ENCODE peak calls at places on chromosomes 12 and 14, in eight cellular contexts. One of them, this sample, is unnamed. For H3K4me1, the result is how much of the 10 kb centered on the place peaks cover.

GRCh38 chr14:74891870-74892269 is 10.2 kb downstream of the DLST start:
- DNase-seq in HCT116: no peak
- DNase-seq in aorta: no peak
- DNase-seq in left lung: no peak
- DNase-seq in neural progenitor cell: no peak
- DNase-seq in naive thymus-derived CD4-positive, alpha-beta T cell: no peak
- DNase-seq in lung: peak
- DNase-seq in Panc1: no peak
- DNase-seq in this sample: no peak

GRCh38 chr14:39988939-39989338 is 556.7 kb upstream of the FBXO33 start:
- DNase-seq in HCT116: peak
- DNase-seq in aorta: no peak
- DNase-seq in left lung: no peak
- DNase-seq in neural progenitor cell: peak
- DNase-seq in naive thymus-derived CD4-positive, alpha-beta T cell: peak
- DNase-seq in lung: no peak
- DNase-seq in Panc1: peak
- DNase-seq in this sample: no peak

GRCh38 chr12:66352197-66352596 is 49.9 kb downstream of the HELB start:
- DNase-seq in HCT116: peak
- DNase-seq in aorta: no peak
- DNase-seq in left lung: no peak
- DNase-seq in neural progenitor cell: peak
- DNase-seq in naive thymus-derived CD4-positive, alpha-beta T cell: no peak
- DNase-seq in lung: no peak
- DNase-seq in Panc1: no peak
- DNase-seq in this sample: peak

GRCh38 chr12:118190266-118190665 is 54.3 kb downstream of the PEBP1 start:
- DNase-seq in HCT116: no peak
- DNase-seq in aorta: no peak
- DNase-seq in left lung: no peak
- DNase-seq in neural progenitor cell: peak
- DNase-seq in naive thymus-derived CD4-positive, alpha-beta T cell: no peak
- DNase-seq in lung: no peak
- DNase-seq in Panc1: no peak
- DNase-seq in this sample: peak

GRCh38 chr12:7588703-7589329 is 76.9 kb downstream of the APOBEC1 start:
- DNase-seq in HCT116: peak
- DNase-seq in aorta: peak
- DNase-seq in left lung: no peak
- DNase-seq in neural progenitor cell: peak
- DNase-seq in naive thymus-derived CD4-positive, alpha-beta T cell: peak
- DNase-seq in lung: peak
- DNase-seq in Panc1: no peak
- DNase-seq in this sample: peak

GRCh38 chr12:113932411-113933196 is 33.5 kb downstream of the RBM19 start:
- DNase-seq in HCT116: no peak
- DNase-seq in aorta: no peak
- DNase-seq in left lung: no peak
- DNase-seq in neural progenitor cell: peak
- DNase-seq in naive thymus-derived CD4-positive, alpha-beta T cell: no peak
- DNase-seq in lung: no peak
- DNase-seq in Panc1: no peak
- DNase-seq in this sample: no peak

GRCh38 chr14:21382886-21383847 is 652 bp downstream of the SUPT16H start:
- DNase-seq in HCT116: no peak
- DNase-seq in aorta: peak
- DNase-seq in left lung: peak
- DNase-seq in neural progenitor cell: peak
- DNase-seq in naive thymus-derived CD4-positive, alpha-beta T cell: peak
- DNase-seq in lung: peak
- DNase-seq in Panc1: no peak
- DNase-seq in this sample: peak

GRCh38 chr14:61101803-61102548 is 120.9 kb downstream of the SLC38A6 start:
- DNase-seq in HCT116: no peak
- DNase-seq in aorta: no peak
- DNase-seq in left lung: no peak
- DNase-seq in neural progenitor cell: no peak
- DNase-seq in naive thymus-derived CD4-positive, alpha-beta T cell: no peak
- DNase-seq in lung: no peak
- DNase-seq in Panc1: no peak
- DNase-seq in this sample: no peak

GRCh38 chr12:65614259-65614658 is 210.0 kb upstream of the HMGA2 start:
- DNase-seq in HCT116: no peak
- DNase-seq in aorta: no peak
- DNase-seq in left lung: no peak
- DNase-seq in neural progenitor cell: no peak
- DNase-seq in naive thymus-derived CD4-positive, alpha-beta T cell: no peak
- DNase-seq in lung: no peak
- DNase-seq in Panc1: no peak
- DNase-seq in this sample: no peak

GRCh38 chr12:6444704-6445688 is at the start of gene CD27:
- DNase-seq in HCT116: no peak
- DNase-seq in aorta: no peak
- DNase-seq in left lung: no peak
- DNase-seq in neural progenitor cell: no peak
- DNase-seq in naive thymus-derived CD4-positive, alpha-beta T cell: peak
- DNase-seq in lung: no peak
- DNase-seq in Panc1: no peak
- DNase-seq in this sample: no peak

GRCh38 chr12:132095520-132096409 is 48.4 kb downstream of the DDX51 start:
- DNase-seq in HCT116: no peak
- DNase-seq in aorta: no peak
- DNase-seq in left lung: no peak
- DNase-seq in neural progenitor cell: no peak
- DNase-seq in naive thymus-derived CD4-positive, alpha-beta T cell: peak
- DNase-seq in lung: no peak
- DNase-seq in Panc1: no peak
- DNase-seq in this sample: no peak

GRCh38 chr12:40212566-40212965 is 12.2 kb upstream of the LRRK2 start:
- DNase-seq in HCT116: no peak
- DNase-seq in aorta: no peak
- DNase-seq in left lung: no peak
- DNase-seq in neural progenitor cell: no peak
- DNase-seq in naive thymus-derived CD4-positive, alpha-beta T cell: no peak
- DNase-seq in lung: no peak
- DNase-seq in Panc1: no peak
- DNase-seq in this sample: no peak

GRCh38 chr12:113940357-113940756 is 25.8 kb downstream of the RBM19 start:
- DNase-seq in HCT116: no peak
- DNase-seq in aorta: no peak
- DNase-seq in left lung: no peak
- DNase-seq in neural progenitor cell: peak
- DNase-seq in naive thymus-derived CD4-positive, alpha-beta T cell: no peak
- DNase-seq in lung: no peak
- DNase-seq in Panc1: no peak
- DNase-seq in this sample: no peak

GRCh38 chr12:26298785-26299621 is 103.6 kb downstream of the SSPN start:
- DNase-seq in HCT116: no peak
- DNase-seq in aorta: no peak
- DNase-seq in left lung: no peak
- DNase-seq in neural progenitor cell: no peak
- DNase-seq in naive thymus-derived CD4-positive, alpha-beta T cell: no peak
- DNase-seq in lung: no peak
- DNase-seq in Panc1: peak
- DNase-seq in this sample: no peak

GRCh38 chr12:9750276-9751203 is 10.2 kb downstream of the CD69 start:
- DNase-seq in HCT116: peak
- DNase-seq in aorta: no peak
- DNase-seq in left lung: peak
- DNase-seq in neural progenitor cell: peak
- DNase-seq in naive thymus-derived CD4-positive, alpha-beta T cell: peak
- DNase-seq in lung: peak
- DNase-seq in Panc1: no peak
- DNase-seq in this sample: peak

GRCh38 chr14:58631720-58632119 is 6.0 kb upstream of the DACT1 start:
- DNase-seq in HCT116: no peak
- DNase-seq in aorta: no peak
- DNase-seq in left lung: no peak
- DNase-seq in neural progenitor cell: peak
- DNase-seq in naive thymus-derived CD4-positive, alpha-beta T cell: no peak
- DNase-seq in lung: no peak
- DNase-seq in Panc1: no peak
- DNase-seq in this sample: no peak

GRCh38 chr14:58628381-58628780 is 9.4 kb upstream of the DACT1 start:
- DNase-seq in HCT116: no peak
- DNase-seq in aorta: no peak
- DNase-seq in left lung: no peak
- DNase-seq in neural progenitor cell: peak
- DNase-seq in naive thymus-derived CD4-positive, alpha-beta T cell: no peak
- DNase-seq in lung: no peak
- DNase-seq in Panc1: no peak
- DNase-seq in this sample: no peak

GRCh38 chr14:58625438-58625837 is 12.3 kb upstream of the DACT1 start:
- DNase-seq in HCT116: no peak
- DNase-seq in aorta: no peak
- DNase-seq in left lung: no peak
- DNase-seq in neural progenitor cell: no peak
- DNase-seq in naive thymus-derived CD4-positive, alpha-beta T cell: no peak
- DNase-seq in lung: no peak
- DNase-seq in Panc1: no peak
- DNase-seq in this sample: no peak

GRCh38 chr14:58629273-58629672 is 8.5 kb upstream of the DACT1 start:
- DNase-seq in HCT116: no peak
- DNase-seq in aorta: no peak
- DNase-seq in left lung: no peak
- DNase-seq in neural progenitor cell: peak
- DNase-seq in naive thymus-derived CD4-positive, alpha-beta T cell: no peak
- DNase-seq in lung: no peak
- DNase-seq in Panc1: no peak
- DNase-seq in this sample: no peak

DNA sequence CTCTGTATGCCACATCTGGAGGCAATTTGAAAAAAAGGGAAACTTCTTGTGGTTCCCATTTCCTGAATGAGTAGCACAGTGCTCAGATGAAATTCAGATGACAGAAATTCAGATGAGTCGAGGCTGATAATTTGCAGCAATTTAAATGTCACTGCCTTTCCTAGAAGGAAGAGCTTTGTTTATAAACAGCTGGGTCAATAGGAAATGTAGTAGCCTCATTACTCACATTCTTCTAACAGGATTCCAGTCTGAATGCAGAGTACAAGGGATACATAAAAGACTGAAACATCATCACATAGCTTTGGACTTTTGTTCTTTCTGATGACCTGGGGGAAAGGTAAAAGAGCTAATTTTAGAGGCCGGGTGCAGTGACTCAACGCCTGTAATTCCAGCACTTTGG is 11.3 kb upstream of the DACT1 start:
- DNase-seq in HCT116: no peak
- DNase-seq in aorta: no peak
- DNase-seq in left lung: no peak
- DNase-seq in neural progenitor cell: no peak
- DNase-seq in naive thymus-derived CD4-positive, alpha-beta T cell: no peak
- DNase-seq in lung: no peak
- DNase-seq in Panc1: no peak
- DNase-seq in this sample: no peak
- H3K4me1 ChIP-seq in HCT116: under half
- H3K4me1 ChIP-seq in aorta: under half
- H3K4me1 ChIP-seq in left lung: under half
- H3K4me1 ChIP-seq in neural progenitor cell: under half
- H3K4me1 ChIP-seq in naive thymus-derived CD4-positive, alpha-beta T cell: under half
- H3K4me1 ChIP-seq in lung: under half
- H3K4me1 ChIP-seq in Panc1: under half
- H3K4me1 ChIP-seq in this sample: under half

DNA sequence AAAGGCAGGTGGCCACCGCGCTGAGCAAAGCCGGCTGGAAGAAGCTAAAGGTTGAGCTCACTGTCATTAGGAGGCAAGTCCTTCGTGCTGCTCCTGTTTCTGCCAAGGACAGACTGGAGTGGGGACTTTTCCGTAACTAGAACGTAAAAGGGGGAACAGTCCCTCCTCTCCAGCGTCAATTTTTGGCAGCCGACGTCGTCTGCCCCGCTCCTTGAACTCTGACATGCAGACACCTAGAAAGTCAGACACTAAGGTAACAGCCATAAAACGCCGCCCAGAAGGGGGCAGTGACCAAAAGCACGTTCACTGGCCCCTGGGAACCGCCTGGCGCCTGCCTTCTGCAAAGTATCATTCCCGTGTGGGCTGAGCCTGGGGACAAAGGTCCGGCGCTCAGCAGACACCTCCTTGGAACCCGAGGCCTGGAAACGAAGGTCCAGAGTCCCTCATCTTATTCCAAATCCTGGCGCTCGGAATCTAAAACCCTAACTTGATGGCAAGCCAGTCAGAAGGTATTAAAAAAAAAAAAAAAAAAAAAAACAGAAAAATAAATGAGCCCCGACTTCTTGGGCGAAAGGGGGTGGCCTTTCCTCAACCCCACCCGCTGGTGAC is 1.1 kb upstream of the LRP1 start:
- DNase-seq in HCT116: peak
- DNase-seq in aorta: peak
- DNase-seq in left lung: no peak
- DNase-seq in neural progenitor cell: peak
- DNase-seq in naive thymus-derived CD4-positive, alpha-beta T cell: peak
- DNase-seq in lung: peak
- DNase-seq in Panc1: no peak
- DNase-seq in this sample: peak
- H3K4me3 ChIP-seq in HCT116: peak
- H3K4me3 ChIP-seq in aorta: peak
- H3K4me3 ChIP-seq in left lung: peak
- H3K4me3 ChIP-seq in neural progenitor cell: peak
- H3K4me3 ChIP-seq in naive thymus-derived CD4-positive, alpha-beta T cell: peak
- H3K4me3 ChIP-seq in lung: peak
- H3K4me3 ChIP-seq in Panc1: peak
- H3K4me3 ChIP-seq in this sample: peak

GRCh38 chr12:124863409-124864325 is at the start of gene SCARB1:
- DNase-seq in HCT116: peak
- DNase-seq in aorta: peak
- DNase-seq in left lung: peak
- DNase-seq in neural progenitor cell: peak
- DNase-seq in naive thymus-derived CD4-positive, alpha-beta T cell: peak
- DNase-seq in lung: peak
- DNase-seq in Panc1: no peak
- DNase-seq in this sample: peak
- H3K4me1 ChIP-seq in HCT116: under half
- H3K4me1 ChIP-seq in aorta: under half
- H3K4me1 ChIP-seq in left lung: under half
- H3K4me1 ChIP-seq in neural progenitor cell: under half
- H3K4me1 ChIP-seq in naive thymus-derived CD4-positive, alpha-beta T cell: under half
- H3K4me1 ChIP-seq in lung: under half
- H3K4me1 ChIP-seq in Panc1: under half
- H3K4me1 ChIP-seq in this sample: under half

DNA sequence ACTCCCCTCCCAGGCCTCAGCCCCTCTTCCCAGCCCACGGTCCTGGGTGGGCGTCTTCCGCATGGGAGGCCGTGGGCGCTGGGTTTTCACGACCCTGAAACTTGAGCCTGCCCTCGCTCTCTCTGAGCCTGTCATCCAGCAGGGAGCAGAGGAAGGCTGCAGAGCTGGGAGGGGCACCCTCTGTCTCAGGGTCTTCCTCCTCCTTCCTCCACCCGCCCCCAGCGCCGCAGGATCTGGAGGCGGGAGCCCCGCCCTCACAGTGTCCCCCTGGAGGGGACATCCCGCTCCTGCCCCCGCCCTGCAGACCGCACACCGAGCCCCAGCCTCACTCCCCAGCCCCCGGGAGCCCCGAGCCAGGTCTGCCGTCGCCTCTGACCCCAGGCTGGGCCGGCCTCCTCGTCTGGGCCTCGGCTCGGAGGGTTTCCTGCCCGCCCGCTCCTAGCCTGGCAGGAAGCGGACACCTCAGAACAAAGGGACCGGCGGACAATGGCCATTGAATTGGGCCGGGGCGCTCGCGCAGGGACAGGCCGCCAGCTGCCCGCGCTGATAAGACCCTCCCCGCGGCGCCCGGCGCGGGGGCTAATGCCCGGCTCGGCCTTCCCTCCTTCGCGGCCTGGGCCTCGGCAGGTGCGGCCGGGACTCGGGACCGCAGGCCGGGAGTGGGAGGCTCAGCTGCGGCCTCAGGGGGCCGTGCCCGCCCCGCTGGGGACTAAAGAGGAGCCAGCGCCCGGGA is 15.3 kb upstream of the NUDT14 start:
- DNase-seq in HCT116: no peak
- DNase-seq in aorta: no peak
- DNase-seq in left lung: no peak
- DNase-seq in neural progenitor cell: peak
- DNase-seq in naive thymus-derived CD4-positive, alpha-beta T cell: no peak
- DNase-seq in lung: no peak
- DNase-seq in Panc1: no peak
- DNase-seq in this sample: no peak
- H3K4me3 ChIP-seq in HCT116: no peak
- H3K4me3 ChIP-seq in aorta: no peak
- H3K4me3 ChIP-seq in left lung: no peak
- H3K4me3 ChIP-seq in neural progenitor cell: peak
- H3K4me3 ChIP-seq in naive thymus-derived CD4-positive, alpha-beta T cell: no peak
- H3K4me3 ChIP-seq in lung: no peak
- H3K4me3 ChIP-seq in Panc1: no peak
- H3K4me3 ChIP-seq in this sample: no peak

This sample was measured in BE2C.